ENCODE peak calls at places on chromosome 17, in ten cellular contexts. One of them, this sample, is unnamed.

GRCh38 chr17:50163846-50164696 is 1.7 kb upstream of the SGCA start:
- DNase-seq in IMR-90: no peak
- DNase-seq in HAP-1: no peak
- DNase-seq in progenitor cell of endocrine pancreas: no peak
- DNase-seq in adipocyte: no peak
- DNase-seq in T-helper 1 cell: no peak
- DNase-seq in activated T-cell treated with anti-CD3 and anti-CD28 coated beads for 48 hours: no peak
- DNase-seq in nucleus accumbens: no peak
- DNase-seq in nephron progenitor cell: no peak
- DNase-seq in aorta: peak; percentile 73
- DNase-seq in this sample: no peak

GRCh38 chr17:71213936-71214335 is 906.9 kb upstream of the SOX9 start:
- DNase-seq in HAP-1: no peak
- DNase-seq in IMR-90: no peak
- DNase-seq in T-helper 1 cell: no peak
- DNase-seq in adipocyte: no peak
- DNase-seq in progenitor cell of endocrine pancreas: no peak
- DNase-seq in nucleus accumbens: no peak
- DNase-seq in nephron progenitor cell: no peak
- DNase-seq in aorta: no peak
- DNase-seq in activated T-cell treated with anti-CD3 and anti-CD28 coated beads for 48 hours: no peak
- DNase-seq in this sample: no peak

GRCh38 chr17:81328925-81329278 is 33.8 kb upstream of the SLC38A10 start:
- DNase-seq in nephron progenitor cell: no peak
- DNase-seq in activated T-cell treated with anti-CD3 and anti-CD28 coated beads for 48 hours: no peak
- DNase-seq in nucleus accumbens: no peak
- DNase-seq in T-helper 1 cell: no peak
- DNase-seq in progenitor cell of endocrine pancreas: no peak
- DNase-seq in adipocyte: peak; percentile 19
- DNase-seq in aorta: no peak
- DNase-seq in IMR-90: no peak
- DNase-seq in HAP-1: no peak
- DNase-seq in this sample: no peak

GRCh38 chr17:50144845-50145531 is 5.5 kb downstream of the PPP1R9B start:
- DNase-seq in aorta: no peak
- DNase-seq in T-helper 1 cell: no peak
- DNase-seq in nucleus accumbens: no peak
- DNase-seq in progenitor cell of endocrine pancreas: no peak
- DNase-seq in nephron progenitor cell: no peak
- DNase-seq in IMR-90: no peak
- DNase-seq in HAP-1: no peak
- DNase-seq in activated T-cell treated with anti-CD3 and anti-CD28 coated beads for 48 hours: no peak
- DNase-seq in adipocyte: no peak
- DNase-seq in this sample: no peak

GRCh38 chr17:49365667-49366066 is 3.6 kb upstream of the ZNF652 start:
- DNase-seq in adipocyte: peak; percentile 27
- DNase-seq in aorta: no peak
- DNase-seq in HAP-1: peak; percentile 29
- DNase-seq in nucleus accumbens: peak; percentile 13
- DNase-seq in T-helper 1 cell: peak; percentile 21
- DNase-seq in nephron progenitor cell: no peak
- DNase-seq in progenitor cell of endocrine pancreas: no peak
- DNase-seq in activated T-cell treated with anti-CD3 and anti-CD28 coated beads for 48 hours: no peak
- DNase-seq in IMR-90: no peak
- DNase-seq in this sample: no peak

GRCh38 chr17:53150101-53150698 is 672.5 kb upstream of the KIF2B start:
- DNase-seq in activated T-cell treated with anti-CD3 and anti-CD28 coated beads for 48 hours: no peak
- DNase-seq in IMR-90: no peak
- DNase-seq in T-helper 1 cell: no peak
- DNase-seq in HAP-1: no peak
- DNase-seq in progenitor cell of endocrine pancreas: no peak
- DNase-seq in nucleus accumbens: no peak
- DNase-seq in adipocyte: no peak
- DNase-seq in aorta: no peak
- DNase-seq in nephron progenitor cell: no peak
- DNase-seq in this sample: no peak

GRCh38 chr17:7856081-7856791 is 1.1 kb downstream of the NAA38 start:
- DNase-seq in aorta: peak; percentile 81
- DNase-seq in IMR-90: no peak
- DNase-seq in adipocyte: peak; percentile 32
- DNase-seq in progenitor cell of endocrine pancreas: no peak
- DNase-seq in T-helper 1 cell: no peak
- DNase-seq in nephron progenitor cell: peak; percentile 41
- DNase-seq in HAP-1: peak; percentile 47
- DNase-seq in activated T-cell treated with anti-CD3 and anti-CD28 coated beads for 48 hours: no peak
- DNase-seq in nucleus accumbens: no peak
- DNase-seq in this sample: no peak

GRCh38 chr17:31144427-31144826 is 49.6 kb downstream of the NF1 start:
- DNase-seq in adipocyte: no peak
- DNase-seq in IMR-90: no peak
- DNase-seq in progenitor cell of endocrine pancreas: no peak
- DNase-seq in HAP-1: peak; percentile 32
- DNase-seq in activated T-cell treated with anti-CD3 and anti-CD28 coated beads for 48 hours: no peak
- DNase-seq in nephron progenitor cell: no peak
- DNase-seq in T-helper 1 cell: no peak
- DNase-seq in aorta: no peak
- DNase-seq in nucleus accumbens: no peak
- DNase-seq in this sample: no peak

GRCh38 chr17:18905226-18905625 is 46.7 kb upstream of the SLC5A10 start:
- DNase-seq in adipocyte: no peak
- DNase-seq in activated T-cell treated with anti-CD3 and anti-CD28 coated beads for 48 hours: no peak
- DNase-seq in aorta: no peak
- DNase-seq in nucleus accumbens: no peak
- DNase-seq in IMR-90: no peak
- DNase-seq in T-helper 1 cell: no peak
- DNase-seq in progenitor cell of endocrine pancreas: no peak
- DNase-seq in HAP-1: no peak
- DNase-seq in nephron progenitor cell: no peak
- DNase-seq in this sample: no peak

GRCh38 chr17:3735515-3735914 is 11.8 kb downstream of the HASPIN start:
- DNase-seq in T-helper 1 cell: no peak
- DNase-seq in nephron progenitor cell: no peak
- DNase-seq in nucleus accumbens: no peak
- DNase-seq in aorta: no peak
- DNase-seq in IMR-90: peak; percentile 36
- DNase-seq in progenitor cell of endocrine pancreas: no peak
- DNase-seq in activated T-cell treated with anti-CD3 and anti-CD28 coated beads for 48 hours: no peak
- DNase-seq in HAP-1: no peak
- DNase-seq in adipocyte: no peak
- DNase-seq in this sample: no peak

GRCh38 chr17:74569392-74570003 is 2.2 kb upstream of the CD300H start:
- DNase-seq in adipocyte: peak; percentile 46
- DNase-seq in aorta: no peak
- DNase-seq in activated T-cell treated with anti-CD3 and anti-CD28 coated beads for 48 hours: peak; percentile 39
- DNase-seq in progenitor cell of endocrine pancreas: no peak
- DNase-seq in nephron progenitor cell: no peak
- DNase-seq in IMR-90: peak; percentile 58
- DNase-seq in T-helper 1 cell: no peak
- DNase-seq in nucleus accumbens: no peak
- DNase-seq in HAP-1: no peak
- DNase-seq in this sample: no peak

GRCh38 chr17:36933174-36934143 is 3.8 kb upstream of the LHX1 start:
- DNase-seq in progenitor cell of endocrine pancreas: no peak
- DNase-seq in adipocyte: no peak
- DNase-seq in IMR-90: no peak
- DNase-seq in HAP-1: no peak
- DNase-seq in T-helper 1 cell: no peak
- DNase-seq in nephron progenitor cell: no peak
- DNase-seq in activated T-cell treated with anti-CD3 and anti-CD28 coated beads for 48 hours: no peak
- DNase-seq in nucleus accumbens: no peak
- DNase-seq in aorta: no peak
- DNase-seq in this sample: no peak

GRCh38 chr17:74972107-74972972 is at the start of gene HID1:
- DNase-seq in HAP-1: peak; percentile 89
- DNase-seq in progenitor cell of endocrine pancreas: peak; percentile 81
- DNase-seq in activated T-cell treated with anti-CD3 and anti-CD28 coated beads for 48 hours: peak; percentile 76
- DNase-seq in aorta: peak; percentile 86
- DNase-seq in nephron progenitor cell: peak; percentile 89
- DNase-seq in nucleus accumbens: peak; percentile 75
- DNase-seq in T-helper 1 cell: peak; percentile 73
- DNase-seq in IMR-90: no peak
- DNase-seq in adipocyte: peak; percentile 69
- DNase-seq in this sample: peak; percentile 78

GRCh38 chr17:8463089-8463488 is 27.4 kb downstream of the NDEL1 start:
- DNase-seq in progenitor cell of endocrine pancreas: no peak
- DNase-seq in HAP-1: no peak
- DNase-seq in nephron progenitor cell: no peak
- DNase-seq in aorta: no peak
- DNase-seq in T-helper 1 cell: no peak
- DNase-seq in IMR-90: peak; percentile 13
- DNase-seq in nucleus accumbens: no peak
- DNase-seq in adipocyte: peak; percentile 53
- DNase-seq in activated T-cell treated with anti-CD3 and anti-CD28 coated beads for 48 hours: no peak
- DNase-seq in this sample: no peak

GRCh38 chr17:2656293-2656692 is 55.3 kb downstream of the CLUH start:
- DNase-seq in nucleus accumbens: no peak
- DNase-seq in progenitor cell of endocrine pancreas: no peak
- DNase-seq in activated T-cell treated with anti-CD3 and anti-CD28 coated beads for 48 hours: no peak
- DNase-seq in adipocyte: no peak
- DNase-seq in HAP-1: no peak
- DNase-seq in aorta: no peak
- DNase-seq in nephron progenitor cell: no peak
- DNase-seq in IMR-90: no peak
- DNase-seq in T-helper 1 cell: no peak
- DNase-seq in this sample: no peak

GRCh38 chr17:58337600-58338453 is 9.2 kb upstream of the TSPOAP1 start:
- DNase-seq in adipocyte: peak; percentile 21
- DNase-seq in activated T-cell treated with anti-CD3 and anti-CD28 coated beads for 48 hours: peak; percentile 93
- DNase-seq in HAP-1: no peak
- DNase-seq in aorta: peak; percentile 89
- DNase-seq in nephron progenitor cell: peak; percentile 68
- DNase-seq in nucleus accumbens: no peak
- DNase-seq in progenitor cell of endocrine pancreas: no peak
- DNase-seq in IMR-90: peak; percentile 96
- DNase-seq in T-helper 1 cell: peak; percentile 84
- DNase-seq in this sample: no peak

GRCh38 chr17:80034977-80035686 is 540 bp downstream of the TBC1D16 start:
- DNase-seq in T-helper 1 cell: peak; percentile 50
- DNase-seq in IMR-90: peak; percentile 43
- DNase-seq in progenitor cell of endocrine pancreas: peak; percentile 32
- DNase-seq in HAP-1: peak; percentile 31
- DNase-seq in aorta: no peak
- DNase-seq in activated T-cell treated with anti-CD3 and anti-CD28 coated beads for 48 hours: peak; percentile 10
- DNase-seq in adipocyte: peak; percentile 70
- DNase-seq in nucleus accumbens: no peak
- DNase-seq in nephron progenitor cell: peak; percentile 49
- DNase-seq in this sample: no peak

GRCh38 chr17:32551186-32551955 is 64.6 kb downstream of the CDK5R1 start:
- DNase-seq in T-helper 1 cell: no peak
- DNase-seq in HAP-1: no peak
- DNase-seq in nucleus accumbens: no peak
- DNase-seq in adipocyte: peak; percentile 1
- DNase-seq in nephron progenitor cell: no peak
- DNase-seq in aorta: no peak
- DNase-seq in activated T-cell treated with anti-CD3 and anti-CD28 coated beads for 48 hours: no peak
- DNase-seq in IMR-90: peak; percentile 50
- DNase-seq in progenitor cell of endocrine pancreas: no peak
- DNase-seq in this sample: no peak

This sample was measured in NCI-H2171.